ENCODE peak calls at places on chromosomes 12 and 14, in eight cellular contexts. One of them, this sample, is unnamed.

GRCh38 chr12:108103517-108103916 is 25.6 kb upstream of the WSCD2 start:
- DNase-seq in right atrium auricular region: no peak
- DNase-seq in foreskin fibroblast: no peak
- DNase-seq in left ventricle myocardium inferior: no peak
- DNase-seq in lung: no peak
- DNase-seq in neural progenitor cell: no peak
- DNase-seq in GM23338: no peak
- DNase-seq in astrocyte of the spinal cord: no peak
- DNase-seq in this sample: no peak

GRCh38 chr14:81105378-81105777 is 115.4 kb downstream of the GTF2A1 start:
- DNase-seq in right atrium auricular region: no peak
- DNase-seq in foreskin fibroblast: no peak
- DNase-seq in left ventricle myocardium inferior: no peak
- DNase-seq in lung: no peak
- DNase-seq in neural progenitor cell: no peak
- DNase-seq in GM23338: no peak
- DNase-seq in astrocyte of the spinal cord: no peak
- DNase-seq in this sample: no peak

GRCh38 chr12:19546027-19546426 is 106.7 kb downstream of the AEBP2 start:
- DNase-seq in right atrium auricular region: peak
- DNase-seq in foreskin fibroblast: peak
- DNase-seq in left ventricle myocardium inferior: no peak
- DNase-seq in lung: no peak
- DNase-seq in neural progenitor cell: no peak
- DNase-seq in GM23338: no peak
- DNase-seq in astrocyte of the spinal cord: no peak
- DNase-seq in this sample: peak

GRCh38 chr14:63487724-63488123 is 55.5 kb downstream of the PPP2R5E start:
- DNase-seq in right atrium auricular region: no peak
- DNase-seq in foreskin fibroblast: no peak
- DNase-seq in left ventricle myocardium inferior: no peak
- DNase-seq in lung: no peak
- DNase-seq in neural progenitor cell: no peak
- DNase-seq in GM23338: no peak
- DNase-seq in astrocyte of the spinal cord: no peak
- DNase-seq in this sample: no peak

GRCh38 chr12:10563966-10564365 is 49.4 kb downstream of the MAGOHB start:
- DNase-seq in right atrium auricular region: no peak
- DNase-seq in foreskin fibroblast: peak
- DNase-seq in left ventricle myocardium inferior: no peak
- DNase-seq in lung: no peak
- DNase-seq in neural progenitor cell: no peak
- DNase-seq in GM23338: no peak
- DNase-seq in astrocyte of the spinal cord: no peak
- DNase-seq in this sample: peak

GRCh38 chr14:64294672-64295413 is 672 bp upstream of the ESR2 start:
- DNase-seq in right atrium auricular region: no peak
- DNase-seq in foreskin fibroblast: peak
- DNase-seq in left ventricle myocardium inferior: peak
- DNase-seq in lung: peak
- DNase-seq in neural progenitor cell: peak
- DNase-seq in GM23338: peak
- DNase-seq in astrocyte of the spinal cord: peak
- DNase-seq in this sample: peak

GRCh38 chr12:121857322-121858246 is 1.1 kb downstream of the HPD start:
- DNase-seq in right atrium auricular region: no peak
- DNase-seq in foreskin fibroblast: no peak
- DNase-seq in left ventricle myocardium inferior: no peak
- DNase-seq in lung: no peak
- DNase-seq in neural progenitor cell: peak
- DNase-seq in GM23338: no peak
- DNase-seq in astrocyte of the spinal cord: no peak
- DNase-seq in this sample: peak

GRCh38 chr12:96091833-96092232 is 56.4 kb upstream of the LTA4H start:
- DNase-seq in right atrium auricular region: no peak
- DNase-seq in foreskin fibroblast: no peak
- DNase-seq in left ventricle myocardium inferior: no peak
- DNase-seq in lung: no peak
- DNase-seq in neural progenitor cell: no peak
- DNase-seq in GM23338: peak
- DNase-seq in astrocyte of the spinal cord: no peak
- DNase-seq in this sample: no peak

GRCh38 chr12:83477706-83478105 is 791.0 kb downstream of the TMTC2 start:
- DNase-seq in right atrium auricular region: no peak
- DNase-seq in foreskin fibroblast: no peak
- DNase-seq in left ventricle myocardium inferior: no peak
- DNase-seq in lung: no peak
- DNase-seq in neural progenitor cell: no peak
- DNase-seq in GM23338: no peak
- DNase-seq in astrocyte of the spinal cord: no peak
- DNase-seq in this sample: no peak

GRCh38 chr12:110782068-110782467 is 39.4 kb upstream of the PPP1CC start:
- DNase-seq in right atrium auricular region: no peak
- DNase-seq in foreskin fibroblast: no peak
- DNase-seq in left ventricle myocardium inferior: no peak
- DNase-seq in lung: no peak
- DNase-seq in neural progenitor cell: no peak
- DNase-seq in GM23338: no peak
- DNase-seq in astrocyte of the spinal cord: no peak
- DNase-seq in this sample: no peak

GRCh38 chr14:93137864-93138263 is 22.1 kb upstream of the ITPK1 start:
- DNase-seq in right atrium auricular region: no peak
- DNase-seq in foreskin fibroblast: no peak
- DNase-seq in left ventricle myocardium inferior: peak
- DNase-seq in lung: peak
- DNase-seq in neural progenitor cell: peak
- DNase-seq in GM23338: peak
- DNase-seq in astrocyte of the spinal cord: no peak
- DNase-seq in this sample: no peak

GRCh38 chr14:75273272-75274044 is 5.2 kb upstream of the FOS start:
- DNase-seq in right atrium auricular region: no peak
- DNase-seq in foreskin fibroblast: peak
- DNase-seq in left ventricle myocardium inferior: no peak
- DNase-seq in lung: no peak
- DNase-seq in neural progenitor cell: no peak
- DNase-seq in GM23338: no peak
- DNase-seq in astrocyte of the spinal cord: peak
- DNase-seq in this sample: peak

GRCh38 chr14:101600336-101600890 is 39.1 kb downstream of the DIO3 start:
- DNase-seq in right atrium auricular region: peak
- DNase-seq in foreskin fibroblast: no peak
- DNase-seq in left ventricle myocardium inferior: no peak
- DNase-seq in lung: no peak
- DNase-seq in neural progenitor cell: no peak
- DNase-seq in GM23338: no peak
- DNase-seq in astrocyte of the spinal cord: no peak
- DNase-seq in this sample: no peak

GRCh38 chr14:94466706-94467370 is 9.2 kb downstream of the SERPINA9 start:
- DNase-seq in right atrium auricular region: no peak
- DNase-seq in foreskin fibroblast: no peak
- DNase-seq in left ventricle myocardium inferior: no peak
- DNase-seq in lung: no peak
- DNase-seq in neural progenitor cell: no peak
- DNase-seq in GM23338: no peak
- DNase-seq in astrocyte of the spinal cord: no peak
- DNase-seq in this sample: no peak

GRCh38 chr12:52434760-52435530 is 774 bp upstream of the KRT75 start:
- DNase-seq in right atrium auricular region: no peak
- DNase-seq in foreskin fibroblast: no peak
- DNase-seq in left ventricle myocardium inferior: no peak
- DNase-seq in lung: no peak
- DNase-seq in neural progenitor cell: no peak
- DNase-seq in GM23338: no peak
- DNase-seq in astrocyte of the spinal cord: no peak
- DNase-seq in this sample: no peak

DNA sequence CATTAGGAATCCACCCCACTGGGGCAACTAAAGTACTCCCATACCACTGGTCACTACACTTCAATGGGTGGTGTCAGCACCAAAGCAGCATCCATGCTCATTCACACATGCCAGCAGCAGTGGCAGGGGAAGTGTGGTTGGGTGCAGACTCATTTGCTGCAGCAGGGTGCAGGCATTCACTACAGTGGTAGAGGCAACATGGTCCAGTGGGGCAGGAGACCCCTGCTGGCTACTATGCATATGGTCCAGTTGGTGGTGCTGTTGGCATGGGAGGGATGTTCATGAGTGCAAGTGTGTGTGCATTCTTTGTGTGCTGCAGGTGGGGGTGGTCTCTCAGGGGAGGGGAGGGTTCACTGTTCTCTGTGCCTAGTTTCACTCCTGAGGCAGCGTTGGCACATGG is 908.4 kb upstream of the NOVA1 start:
- DNase-seq in right atrium auricular region: no peak
- DNase-seq in foreskin fibroblast: no peak
- DNase-seq in left ventricle myocardium inferior: no peak
- DNase-seq in lung: no peak
- DNase-seq in neural progenitor cell: no peak
- DNase-seq in GM23338: peak
- DNase-seq in astrocyte of the spinal cord: no peak
- DNase-seq in this sample: no peak
- TF ChIP-seq CTCF in right atrium auricular region: no peak
- TF ChIP-seq CTCF in foreskin fibroblast: no peak
- TF ChIP-seq CTCF in left ventricle myocardium inferior: no peak
- TF ChIP-seq CTCF in lung: no peak
- TF ChIP-seq CTCF in neural progenitor cell: no peak
- TF ChIP-seq CTCF in GM23338: peak
- TF ChIP-seq CTCF in astrocyte of the spinal cord: no peak
- TF ChIP-seq CTCF in this sample: no peak

DNA sequence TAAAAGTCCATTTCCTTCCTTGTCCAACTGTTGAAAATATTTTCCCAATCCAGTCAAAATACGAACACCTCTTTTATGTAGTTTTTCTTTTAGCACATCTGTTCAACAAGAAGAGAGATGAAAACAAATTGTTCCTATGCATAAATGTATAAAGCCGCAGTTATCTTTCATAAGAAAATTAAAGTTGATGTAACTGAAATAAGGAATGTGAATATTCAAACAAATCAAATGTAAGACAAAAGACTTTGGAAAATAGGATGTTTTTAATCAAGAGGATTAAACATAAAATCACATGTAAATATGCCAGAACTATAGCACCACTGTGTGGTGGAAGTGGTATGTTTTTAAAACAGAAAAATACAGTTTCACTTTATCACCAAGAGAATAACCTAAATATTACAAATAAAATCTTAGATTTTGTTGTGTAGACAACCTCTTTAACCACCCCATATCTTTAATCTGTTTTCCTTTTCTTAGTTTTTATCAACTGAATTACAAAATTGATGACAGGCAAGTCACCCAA is 40.4 kb downstream of the CAPS2 start:
- DNase-seq in right atrium auricular region: no peak
- DNase-seq in foreskin fibroblast: peak
- DNase-seq in left ventricle myocardium inferior: no peak
- DNase-seq in lung: no peak
- DNase-seq in neural progenitor cell: no peak
- DNase-seq in GM23338: no peak
- DNase-seq in astrocyte of the spinal cord: peak
- DNase-seq in this sample: peak
- TF ChIP-seq CTCF in right atrium auricular region: no peak
- TF ChIP-seq CTCF in foreskin fibroblast: peak
- TF ChIP-seq CTCF in left ventricle myocardium inferior: peak
- TF ChIP-seq CTCF in lung: no peak
- TF ChIP-seq CTCF in neural progenitor cell: no peak
- TF ChIP-seq CTCF in GM23338: no peak
- TF ChIP-seq CTCF in astrocyte of the spinal cord: peak
- TF ChIP-seq CTCF in this sample: peak

GRCh38 chr12:124509300-124509675 is 58.1 kb downstream of the NCOR2 start:
- DNase-seq in right atrium auricular region: no peak
- DNase-seq in foreskin fibroblast: no peak
- DNase-seq in left ventricle myocardium inferior: no peak
- DNase-seq in lung: no peak
- DNase-seq in neural progenitor cell: no peak
- DNase-seq in GM23338: no peak
- DNase-seq in astrocyte of the spinal cord: no peak
- DNase-seq in this sample: peak

GRCh38 chr12:124509676-124510300 is 57.6 kb downstream of the NCOR2 start:
- DNase-seq in right atrium auricular region: peak
- DNase-seq in foreskin fibroblast: peak
- DNase-seq in left ventricle myocardium inferior: peak
- DNase-seq in lung: no peak
- DNase-seq in neural progenitor cell: peak
- DNase-seq in GM23338: no peak
- DNase-seq in astrocyte of the spinal cord: peak
- DNase-seq in this sample: peak

GRCh38 chr12:124507188-124508109 is 60.0 kb downstream of the NCOR2 start:
- DNase-seq in right atrium auricular region: no peak
- DNase-seq in foreskin fibroblast: peak
- DNase-seq in left ventricle myocardium inferior: peak
- DNase-seq in lung: no peak
- DNase-seq in neural progenitor cell: peak
- DNase-seq in GM23338: no peak
- DNase-seq in astrocyte of the spinal cord: peak
- DNase-seq in this sample: peak

GRCh38 chr12:124506832-124507153 is 60.6 kb downstream of the NCOR2 start:
- DNase-seq in right atrium auricular region: no peak
- DNase-seq in foreskin fibroblast: no peak
- DNase-seq in left ventricle myocardium inferior: no peak
- DNase-seq in lung: no peak
- DNase-seq in neural progenitor cell: no peak
- DNase-seq in GM23338: no peak
- DNase-seq in astrocyte of the spinal cord: no peak
- DNase-seq in this sample: no peak

DNA sequence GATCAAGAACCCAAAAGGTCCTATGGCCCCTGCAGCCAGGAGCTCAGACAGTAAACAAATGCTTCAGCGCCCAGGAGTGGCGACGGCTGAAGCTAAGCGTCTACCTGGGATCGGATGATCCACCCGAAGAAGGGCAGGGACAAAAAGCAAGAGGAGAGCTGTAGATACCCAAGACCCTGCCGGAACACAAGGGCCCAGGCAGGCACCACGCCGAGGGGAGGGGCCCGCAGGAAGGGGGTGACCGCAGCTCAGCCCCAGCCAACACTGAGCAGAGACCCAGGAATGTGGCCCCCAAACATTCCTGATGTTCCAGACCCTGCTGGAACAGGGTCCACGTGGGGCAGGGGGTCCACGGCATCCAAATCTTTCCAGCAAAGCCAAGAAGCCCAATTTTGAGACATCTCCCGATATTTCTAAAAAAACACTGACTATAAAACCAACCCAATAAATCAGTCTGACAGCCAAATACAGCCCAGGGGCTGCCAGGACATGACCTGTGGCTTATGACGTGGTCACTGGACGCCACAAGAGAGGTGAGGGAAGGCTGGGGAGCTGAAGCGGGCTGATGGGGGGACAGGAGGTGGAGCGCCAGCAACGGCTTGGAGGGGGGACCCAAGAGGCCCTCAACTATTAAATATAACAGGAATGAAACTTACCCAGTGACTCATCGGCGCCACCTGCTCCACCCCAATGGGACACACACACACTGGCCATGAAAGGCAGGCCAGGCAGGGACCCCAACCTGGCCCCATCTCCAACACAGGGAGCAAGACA is 58.9 kb downstream of the NCOR2 start:
- DNase-seq in right atrium auricular region: no peak
- DNase-seq in foreskin fibroblast: no peak
- DNase-seq in left ventricle myocardium inferior: no peak
- DNase-seq in lung: no peak
- DNase-seq in neural progenitor cell: no peak
- DNase-seq in GM23338: no peak
- DNase-seq in astrocyte of the spinal cord: no peak
- DNase-seq in this sample: no peak
- TF ChIP-seq CTCF in right atrium auricular region: no peak
- TF ChIP-seq CTCF in foreskin fibroblast: no peak
- TF ChIP-seq CTCF in left ventricle myocardium inferior: no peak
- TF ChIP-seq CTCF in lung: no peak
- TF ChIP-seq CTCF in neural progenitor cell: peak
- TF ChIP-seq CTCF in GM23338: peak
- TF ChIP-seq CTCF in astrocyte of the spinal cord: peak
- TF ChIP-seq CTCF in this sample: no peak

GRCh38 chr12:114625294-114625851 is 58.6 kb downstream of the TBX3 start:
- DNase-seq in right atrium auricular region: no peak
- DNase-seq in foreskin fibroblast: peak
- DNase-seq in left ventricle myocardium inferior: no peak
- DNase-seq in lung: peak
- DNase-seq in neural progenitor cell: peak
- DNase-seq in GM23338: peak
- DNase-seq in astrocyte of the spinal cord: peak
- DNase-seq in this sample: peak
- TF ChIP-seq CTCF in right atrium auricular region: peak
- TF ChIP-seq CTCF in foreskin fibroblast: peak
- TF ChIP-seq CTCF in left ventricle myocardium inferior: peak
- TF ChIP-seq CTCF in lung: peak
- TF ChIP-seq CTCF in neural progenitor cell: peak
- TF ChIP-seq CTCF in GM23338: peak
- TF ChIP-seq CTCF in astrocyte of the spinal cord: peak
- TF ChIP-seq CTCF in this sample: peak